ENCODE peak calls at places on chromosomes 2 and 18, in seven cellular contexts. E is ELR, X is thoracic aorta, J is GM12878, P is adrenal gland, Y is astrocyte of the cerebellum, Z is NCI-H748 treated with DMSO at 0.1 percent for 48 hours. K is an unnamed sample.

GRCh38 chr2:60333264-60333663 is 220.2 kb downstream of the BCL11A start:
- DNase-seq in Y (no peak), E (no peak), Z (no peak), X (no peak), P (no peak), J (no peak), K (no peak)

GRCh38 chr2:126503476-126503875 is 152.5 kb upstream of the GYPC start:
- DNase-seq in E (no peak), X (no peak), Y (no peak), P (no peak), Z (no peak), J (no peak), K (no peak)

GRCh38 chr2:138722316-138722715 is 57.9 kb downstream of the NXPH2 start:
- DNase-seq in Y (no peak), J (no peak), E (peak; percentile 38), X (no peak), Z (no peak), P (no peak), K (no peak)

GRCh38 chr18:7464245-7464966 is 102.7 kb upstream of the PTPRM start:
- DNase-seq in Y (no peak), E (no peak), X (no peak), P (no peak), Z (no peak), J (no peak), K (no peak)

GRCh38 chr2:237474931-237475703 is 11.9 kb upstream of the MLPH start:
- DNase-seq in E (peak; percentile 88), Y (no peak), J (no peak), Z (peak; percentile 45), X (no peak), P (peak; percentile 84), K (peak; percentile 82)

GRCh38 chr2:240567872-240568677 is at the start of gene RNPEPL1:
- DNase-seq in Y (no peak), Z (peak; percentile 27), X (no peak), E (peak; percentile 55), J (no peak), P (peak; percentile 75), K (no peak)

GRCh38 chr2:102149644-102150455 is 7.3 kb downstream of the IL1R1 start:
- DNase-seq in Z (no peak), Y (no peak), X (no peak), J (no peak), E (no peak), P (no peak), K (no peak)

GRCh38 chr18:28365406-28365805 is 188.5 kb upstream of the CDH2 start:
- DNase-seq in Y (peak; percentile 27), J (no peak), Z (peak; percentile 43), X (peak; percentile 2), P (no peak), E (peak; percentile 75), K (no peak)